ENCODE peak calls at places on chromosomes 3 and 15, in four cellular contexts. One of them, this sample, is unnamed.

GRCh38 chr3:81910244-81910852 is 148.9 kb upstream of the GBE1 start:
- DNase-seq in Caco-2: peak
- DNase-seq in GM12865: peak
- DNase-seq in left ventricle myocardium inferior: no peak
- DNase-seq in this sample: peak

GRCh38 chr15:81312790-81313543 is 11.0 kb downstream of the STARD5 start:
- DNase-seq in Caco-2: no peak
- DNase-seq in GM12865: no peak
- DNase-seq in left ventricle myocardium inferior: peak
- DNase-seq in this sample: peak

GRCh38 chr15:91456251-91456718 is 356.2 kb downstream of the SV2B start:
- DNase-seq in Caco-2: no peak
- DNase-seq in GM12865: no peak
- DNase-seq in left ventricle myocardium inferior: no peak
- DNase-seq in this sample: peak

GRCh38 chr3:181773921-181774320 is 62.2 kb downstream of the SOX2 start:
- DNase-seq in Caco-2: no peak
- DNase-seq in GM12865: no peak
- DNase-seq in left ventricle myocardium inferior: no peak
- DNase-seq in this sample: no peak

GRCh38 chr3:46368569-46368968 is 2.2 kb upstream of the CCR5 start:
- DNase-seq in Caco-2: peak
- DNase-seq in GM12865: peak
- DNase-seq in left ventricle myocardium inferior: peak
- DNase-seq in this sample: peak

GRCh38 chr3:107987036-107987557 is 103.7 kb downstream of the CD47 start:
- DNase-seq in Caco-2: no peak
- DNase-seq in GM12865: no peak
- DNase-seq in left ventricle myocardium inferior: peak
- DNase-seq in this sample: peak

GRCh38 chr15:68054658-68055223 is 626 bp downstream of the PIAS1 start:
- DNase-seq in Caco-2: peak
- DNase-seq in GM12865: peak
- DNase-seq in left ventricle myocardium inferior: peak
- DNase-seq in this sample: peak

GRCh38 chr3:21506061-21506460 is 244.9 kb downstream of the ZNF385D start:
- DNase-seq in Caco-2: no peak
- DNase-seq in GM12865: no peak
- DNase-seq in left ventricle myocardium inferior: no peak
- DNase-seq in this sample: no peak

GRCh38 chr3:132660745-132661067 is 577 bp downstream of the UBA5 start:
- DNase-seq in Caco-2: no peak
- DNase-seq in GM12865: no peak
- DNase-seq in left ventricle myocardium inferior: no peak
- DNase-seq in this sample: peak

GRCh38 chr15:39782441-39783138 is at the start of gene FSIP1:
- DNase-seq in Caco-2: peak
- DNase-seq in GM12865: peak
- DNase-seq in left ventricle myocardium inferior: peak
- DNase-seq in this sample: peak

GRCh38 chr15:38886315-38887163 is 321.9 kb upstream of the RASGRP1 start:
- DNase-seq in Caco-2: no peak
- DNase-seq in GM12865: no peak
- DNase-seq in left ventricle myocardium inferior: no peak
- DNase-seq in this sample: peak

GRCh38 chr3:139325551-139325950 is 18.3 kb upstream of the MRPS22 start:
- DNase-seq in Caco-2: no peak
- DNase-seq in GM12865: no peak
- DNase-seq in left ventricle myocardium inferior: peak
- DNase-seq in this sample: no peak

GRCh38 chr3:168096210-168096795 is 579 bp upstream of the GOLIM4 start:
- DNase-seq in Caco-2: peak
- DNase-seq in GM12865: peak
- DNase-seq in left ventricle myocardium inferior: peak
- DNase-seq in this sample: peak

GRCh38 chr15:79308874-79309273 is 2.0 kb upstream of the TMED3 start:
- DNase-seq in Caco-2: no peak
- DNase-seq in GM12865: no peak
- DNase-seq in left ventricle myocardium inferior: no peak
- DNase-seq in this sample: no peak

GRCh38 chr3:13483988-13484695 is 4.0 kb downstream of the HDAC11 start:
- DNase-seq in Caco-2: no peak
- DNase-seq in GM12865: no peak
- DNase-seq in left ventricle myocardium inferior: peak
- DNase-seq in this sample: no peak

GRCh38 chr15:85826756-85827515 is 32.2 kb upstream of the KLHL25 start:
- DNase-seq in Caco-2: no peak
- DNase-seq in GM12865: no peak
- DNase-seq in left ventricle myocardium inferior: no peak
- DNase-seq in this sample: peak

GRCh38 chr3:141845407-141846049 is 30.9 kb upstream of the ATP1B3 start:
- DNase-seq in Caco-2: peak
- DNase-seq in GM12865: peak
- DNase-seq in left ventricle myocardium inferior: no peak
- DNase-seq in this sample: peak

GRCh38 chr3:188947983-188948657 is 223.7 kb upstream of the TPRG1 start:
- DNase-seq in Caco-2: no peak
- DNase-seq in GM12865: no peak
- DNase-seq in left ventricle myocardium inferior: peak
- DNase-seq in this sample: peak

GRCh38 chr3:46087871-46088270 is 60.6 kb upstream of the XCR1 start:
- DNase-seq in Caco-2: peak
- DNase-seq in GM12865: peak
- DNase-seq in left ventricle myocardium inferior: no peak
- DNase-seq in this sample: peak

GRCh38 chr15:79243723-79244122 is 38.8 kb upstream of the ANKRD34C start:
- DNase-seq in Caco-2: no peak
- DNase-seq in GM12865: no peak
- DNase-seq in left ventricle myocardium inferior: peak
- DNase-seq in this sample: peak

GRCh38 chr3:81496407-81497104 is 264.9 kb downstream of the GBE1 start:
- DNase-seq in Caco-2: no peak
- DNase-seq in GM12865: no peak
- DNase-seq in left ventricle myocardium inferior: no peak
- DNase-seq in this sample: no peak

DNA sequence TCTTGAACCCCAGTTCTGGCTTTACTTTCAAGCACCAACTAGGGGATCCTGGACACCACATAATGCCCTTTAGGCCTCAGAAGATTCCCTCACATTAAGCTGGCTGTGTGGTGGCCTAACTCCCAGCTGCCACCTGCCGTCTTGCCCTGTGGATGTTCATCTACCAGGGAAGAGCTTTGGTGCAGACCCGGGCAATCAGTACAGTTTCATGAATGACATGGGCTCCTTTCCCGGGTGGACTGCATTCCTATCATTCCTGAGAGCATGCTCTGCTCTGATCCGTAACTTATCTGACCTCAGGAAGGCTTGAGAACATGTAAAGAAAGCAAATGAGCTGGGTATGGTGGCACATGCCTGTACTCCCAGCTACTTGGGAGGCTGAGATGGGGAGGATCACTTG is 50.0 kb upstream of the GSK3B start:
- DNase-seq in Caco-2: peak
- DNase-seq in GM12865: no peak
- DNase-seq in left ventricle myocardium inferior: no peak
- DNase-seq in this sample: peak
- TF ChIP-seq CTCF in Caco-2: no peak
- TF ChIP-seq CTCF in GM12865: no peak
- TF ChIP-seq CTCF in left ventricle myocardium inferior: peak
- TF ChIP-seq CTCF in this sample: no peak

DNA sequence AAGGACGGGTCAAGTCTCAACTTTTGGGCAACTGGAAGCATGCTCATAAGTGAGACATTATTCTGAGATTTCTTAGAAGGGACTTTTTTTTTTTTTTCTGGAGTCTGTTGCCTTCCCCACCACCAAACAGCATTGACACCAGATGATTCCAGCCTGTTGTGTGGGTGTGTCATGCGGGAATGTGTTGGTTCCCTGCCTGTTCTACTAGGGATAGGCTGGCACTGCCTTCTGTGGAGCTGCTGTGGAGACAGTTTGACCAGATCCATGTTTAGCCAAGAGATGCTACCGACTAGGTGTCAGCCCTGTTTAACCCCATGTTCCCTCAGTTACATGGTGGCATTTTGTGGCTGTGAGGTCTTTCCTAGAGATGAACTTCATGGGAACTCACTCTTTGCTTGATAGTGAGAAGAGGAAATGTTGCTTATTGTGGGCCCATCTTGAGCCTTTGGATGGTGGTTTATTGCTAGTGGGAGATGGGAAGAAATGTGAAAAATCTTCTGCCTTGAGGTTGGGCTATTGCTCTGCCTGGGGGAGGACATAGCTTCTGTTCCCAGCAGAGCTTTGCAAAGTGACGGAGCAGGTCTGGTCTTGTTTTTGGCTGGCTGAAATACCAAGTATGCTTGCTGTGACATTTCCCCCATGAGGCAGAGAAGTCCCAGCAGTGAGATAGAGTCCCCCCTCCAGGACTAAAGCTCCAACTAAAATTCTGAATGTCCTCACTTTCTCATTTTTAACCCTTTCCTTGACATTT is 31.3 kb downstream of the TRAK1 start:
- DNase-seq in Caco-2: peak
- DNase-seq in GM12865: peak
- DNase-seq in left ventricle myocardium inferior: no peak
- DNase-seq in this sample: no peak
- H3K4me3 ChIP-seq in Caco-2: no peak
- H3K4me3 ChIP-seq in GM12865: no peak
- H3K4me3 ChIP-seq in left ventricle myocardium inferior: no peak
- H3K4me3 ChIP-seq in this sample: no peak

DNA sequence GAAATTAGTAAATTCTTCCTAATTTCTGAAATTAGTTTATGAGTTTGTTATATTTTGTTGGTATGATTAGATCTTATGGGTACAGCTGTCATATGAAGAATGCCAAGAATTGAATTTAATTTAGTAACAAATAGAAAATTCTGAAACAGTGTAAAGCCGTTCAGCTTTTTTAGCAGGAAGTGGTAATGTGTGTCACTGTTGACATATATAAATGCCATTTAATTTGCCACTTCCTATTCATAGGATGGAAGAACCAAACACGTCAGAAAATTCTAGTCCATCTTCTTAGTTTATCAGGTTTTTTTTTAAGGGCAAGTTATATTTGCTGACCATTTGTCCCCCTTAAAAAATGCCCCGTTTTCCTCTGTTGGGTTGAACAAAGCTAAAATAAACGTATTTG is 43.0 kb downstream of the RAB8B start:
- DNase-seq in Caco-2: no peak
- DNase-seq in GM12865: no peak
- DNase-seq in left ventricle myocardium inferior: no peak
- DNase-seq in this sample: no peak
- TF ChIP-seq CTCF in Caco-2: no peak
- TF ChIP-seq CTCF in GM12865: no peak
- TF ChIP-seq CTCF in left ventricle myocardium inferior: no peak
- TF ChIP-seq CTCF in this sample: no peak

GRCh38 chr15:31349233-31350141 is 22.9 kb downstream of the KLF13 start:
- DNase-seq in Caco-2: no peak
- DNase-seq in GM12865: no peak
- DNase-seq in left ventricle myocardium inferior: peak
- DNase-seq in this sample: no peak
- H3K4me3 ChIP-seq in Caco-2: no peak
- H3K4me3 ChIP-seq in GM12865: no peak
- H3K4me3 ChIP-seq in left ventricle myocardium inferior: no peak
- H3K4me3 ChIP-seq in this sample: no peak

GRCh38 chr3:27467545-27467944 is 16.6 kb downstream of the SLC4A7 start:
- DNase-seq in Caco-2: peak
- DNase-seq in GM12865: peak
- DNase-seq in left ventricle myocardium inferior: no peak
- DNase-seq in this sample: peak
- TF ChIP-seq CTCF in Caco-2: peak
- TF ChIP-seq CTCF in GM12865: peak
- TF ChIP-seq CTCF in left ventricle myocardium inferior: peak
- TF ChIP-seq CTCF in this sample: peak

DNA sequence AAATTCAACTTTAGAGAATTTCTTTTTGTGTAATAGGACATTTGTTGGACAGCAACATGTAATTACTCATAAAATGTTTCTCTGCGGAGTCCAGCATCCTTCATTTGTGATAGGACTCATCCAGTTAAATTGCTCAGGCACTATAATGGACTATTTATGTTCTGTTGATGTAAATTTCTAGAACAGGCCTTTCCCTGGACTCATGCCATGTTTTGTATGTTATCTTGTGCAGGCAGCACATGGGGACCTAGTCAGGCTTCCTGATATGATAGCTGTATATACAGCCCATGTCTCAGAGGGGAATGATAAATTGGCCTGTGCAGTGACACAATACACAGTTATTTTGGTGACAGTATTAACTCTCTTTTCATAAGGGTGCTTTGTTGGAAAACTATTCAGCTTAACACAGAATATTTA is 51.5 kb downstream of the MBNL1 start:
- DNase-seq in Caco-2: no peak
- DNase-seq in GM12865: no peak
- DNase-seq in left ventricle myocardium inferior: no peak
- DNase-seq in this sample: no peak
- H3K4me3 ChIP-seq in Caco-2: no peak
- H3K4me3 ChIP-seq in GM12865: no peak
- H3K4me3 ChIP-seq in left ventricle myocardium inferior: no peak
- H3K4me3 ChIP-seq in this sample: no peak

GRCh38 chr15:66186049-66186825 is 67.3 kb downstream of the MEGF11 start:
- DNase-seq in Caco-2: no peak
- DNase-seq in GM12865: no peak
- DNase-seq in left ventricle myocardium inferior: no peak
- DNase-seq in this sample: no peak

GRCh38 chr15:66187271-66187670 is 66.3 kb downstream of the MEGF11 start:
- DNase-seq in Caco-2: no peak
- DNase-seq in GM12865: no peak
- DNase-seq in left ventricle myocardium inferior: no peak
- DNase-seq in this sample: no peak

GRCh38 chr15:66184936-66185790 is 68.4 kb downstream of the MEGF11 start:
- DNase-seq in Caco-2: no peak
- DNase-seq in GM12865: no peak
- DNase-seq in left ventricle myocardium inferior: no peak
- DNase-seq in this sample: no peak

GRCh38 chr15:66189291-66189690 is 64.3 kb downstream of the MEGF11 start:
- DNase-seq in Caco-2: no peak
- DNase-seq in GM12865: no peak
- DNase-seq in left ventricle myocardium inferior: no peak
- DNase-seq in this sample: no peak

GRCh38 chr15:66188464-66188863 is 65.1 kb downstream of the MEGF11 start:
- DNase-seq in Caco-2: no peak
- DNase-seq in GM12865: no peak
- DNase-seq in left ventricle myocardium inferior: no peak
- DNase-seq in this sample: no peak
- TF ChIP-seq CTCF in Caco-2: no peak
- TF ChIP-seq CTCF in GM12865: no peak
- TF ChIP-seq CTCF in left ventricle myocardium inferior: peak
- TF ChIP-seq CTCF in this sample: no peak